ENCODE peak calls at places on chromosomes 7 and 10, in nine cellular contexts. One of them, this sample, is unnamed.

GRCh38 chr7:159143780-159144755 is 599 bp downstream of the VIPR2 start:
- DNase-seq in neural crest cell: no peak
- DNase-seq in AG04450: no peak
- DNase-seq in OCI-LY7: no peak
- DNase-seq in ovary: peak; percentile 66
- DNase-seq in heart left ventricle: no peak
- DNase-seq in ascending aorta: no peak
- DNase-seq in body of pancreas: peak; percentile 47
- DNase-seq in AG10803: no peak
- DNase-seq in this sample: no peak

GRCh38 chr10:72133517-72133916 is 45.2 kb upstream of the SPOCK2 start:
- DNase-seq in body of pancreas: no peak
- DNase-seq in neural crest cell: no peak
- DNase-seq in ascending aorta: no peak
- DNase-seq in OCI-LY7: no peak
- DNase-seq in AG04450: peak; percentile 24
- DNase-seq in ovary: no peak
- DNase-seq in AG10803: peak; percentile 62
- DNase-seq in heart left ventricle: no peak
- DNase-seq in this sample: no peak

GRCh38 chr7:27242580-27243339 is at the start of gene EVX1:
- DNase-seq in neural crest cell: no peak
- DNase-seq in AG10803: no peak
- DNase-seq in ascending aorta: no peak
- DNase-seq in AG04450: no peak
- DNase-seq in ovary: no peak
- DNase-seq in OCI-LY7: no peak
- DNase-seq in heart left ventricle: no peak
- DNase-seq in body of pancreas: no peak
- DNase-seq in this sample: peak; percentile 47

GRCh38 chr10:3126741-3127342 is 45.7 kb downstream of the PITRM1 start:
- DNase-seq in AG04450: no peak
- DNase-seq in neural crest cell: no peak
- DNase-seq in ascending aorta: no peak
- DNase-seq in AG10803: no peak
- DNase-seq in ovary: no peak
- DNase-seq in body of pancreas: peak; percentile 34
- DNase-seq in heart left ventricle: peak; percentile 58
- DNase-seq in OCI-LY7: no peak
- DNase-seq in this sample: peak; percentile 92

GRCh38 chr7:7820939-7821338 is 102.5 kb upstream of the RPA3 start:
- DNase-seq in neural crest cell: no peak
- DNase-seq in OCI-LY7: peak; percentile 8
- DNase-seq in AG10803: no peak
- DNase-seq in body of pancreas: no peak
- DNase-seq in ovary: no peak
- DNase-seq in ascending aorta: no peak
- DNase-seq in heart left ventricle: no peak
- DNase-seq in AG04450: no peak
- DNase-seq in this sample: no peak

GRCh38 chr7:42097756-42098155 is 139.3 kb downstream of the GLI3 start:
- DNase-seq in neural crest cell: no peak
- DNase-seq in ovary: no peak
- DNase-seq in OCI-LY7: no peak
- DNase-seq in ascending aorta: no peak
- DNase-seq in body of pancreas: no peak
- DNase-seq in heart left ventricle: no peak
- DNase-seq in AG04450: no peak
- DNase-seq in AG10803: peak; percentile 88
- DNase-seq in this sample: no peak

GRCh38 chr7:37510043-37510634 is 61.5 kb upstream of the ELMO1 start:
- DNase-seq in AG10803: no peak
- DNase-seq in neural crest cell: no peak
- DNase-seq in body of pancreas: no peak
- DNase-seq in OCI-LY7: peak; percentile 6
- DNase-seq in AG04450: no peak
- DNase-seq in ovary: no peak
- DNase-seq in ascending aorta: no peak
- DNase-seq in heart left ventricle: no peak
- DNase-seq in this sample: no peak

GRCh38 chr7:5595545-5596045 is 172.0 kb upstream of the TNRC18 start:
- DNase-seq in AG04450: no peak
- DNase-seq in body of pancreas: no peak
- DNase-seq in heart left ventricle: no peak
- DNase-seq in ovary: no peak
- DNase-seq in AG10803: peak; percentile 49
- DNase-seq in ascending aorta: no peak
- DNase-seq in neural crest cell: no peak
- DNase-seq in OCI-LY7: no peak
- DNase-seq in this sample: no peak

GRCh38 chr7:95255691-95256090 is 68.6 kb downstream of the PON1 start:
- DNase-seq in OCI-LY7: no peak
- DNase-seq in AG10803: no peak
- DNase-seq in ovary: no peak
- DNase-seq in body of pancreas: no peak
- DNase-seq in AG04450: no peak
- DNase-seq in heart left ventricle: no peak
- DNase-seq in ascending aorta: no peak
- DNase-seq in neural crest cell: no peak
- DNase-seq in this sample: no peak

GRCh38 chr10:44201656-44202055 is 183.2 kb downstream of the CXCL12 start:
- DNase-seq in AG10803: no peak
- DNase-seq in AG04450: no peak
- DNase-seq in body of pancreas: no peak
- DNase-seq in OCI-LY7: no peak
- DNase-seq in ascending aorta: no peak
- DNase-seq in neural crest cell: no peak
- DNase-seq in heart left ventricle: no peak
- DNase-seq in ovary: no peak
- DNase-seq in this sample: no peak

GRCh38 chr7:97845622-97846203 is 26.5 kb downstream of the ASNS start:
- DNase-seq in body of pancreas: no peak
- DNase-seq in AG04450: no peak
- DNase-seq in ovary: no peak
- DNase-seq in neural crest cell: peak; percentile 9
- DNase-seq in heart left ventricle: no peak
- DNase-seq in OCI-LY7: peak; percentile 38
- DNase-seq in ascending aorta: no peak
- DNase-seq in AG10803: peak; percentile 25
- DNase-seq in this sample: no peak

GRCh38 chr7:100220833-100221718 is 1.3 kb downstream of the PVRIG start:
- DNase-seq in body of pancreas: no peak
- DNase-seq in neural crest cell: no peak
- DNase-seq in ovary: no peak
- DNase-seq in AG04450: no peak
- DNase-seq in OCI-LY7: peak; percentile 98
- DNase-seq in ascending aorta: no peak
- DNase-seq in heart left ventricle: no peak
- DNase-seq in AG10803: no peak
- DNase-seq in this sample: no peak

GRCh38 chr7:35571596-35572240 is 123.2 kb downstream of the HERPUD2 start:
- DNase-seq in ascending aorta: no peak
- DNase-seq in heart left ventricle: no peak
- DNase-seq in OCI-LY7: no peak
- DNase-seq in AG04450: no peak
- DNase-seq in body of pancreas: no peak
- DNase-seq in neural crest cell: no peak
- DNase-seq in AG10803: no peak
- DNase-seq in ovary: no peak
- DNase-seq in this sample: no peak

GRCh38 chr7:114554781-114555537 is 140.3 kb downstream of the FOXP2 start:
- DNase-seq in neural crest cell: no peak
- DNase-seq in ascending aorta: no peak
- DNase-seq in AG10803: peak; percentile 68
- DNase-seq in ovary: no peak
- DNase-seq in heart left ventricle: no peak
- DNase-seq in body of pancreas: no peak
- DNase-seq in OCI-LY7: no peak
- DNase-seq in AG04450: no peak
- DNase-seq in this sample: no peak

GRCh38 chr7:106010331-106010730 is 47.3 kb downstream of the CDHR3 start:
- DNase-seq in AG04450: no peak
- DNase-seq in AG10803: peak; percentile 50
- DNase-seq in body of pancreas: no peak
- DNase-seq in ascending aorta: no peak
- DNase-seq in heart left ventricle: no peak
- DNase-seq in ovary: no peak
- DNase-seq in neural crest cell: no peak
- DNase-seq in OCI-LY7: peak; percentile 17
- DNase-seq in this sample: no peak

GRCh38 chr7:152341039-152341913 is 94.5 kb downstream of the KMT2C start:
- DNase-seq in neural crest cell: no peak
- DNase-seq in AG10803: peak; percentile 66
- DNase-seq in ovary: no peak
- DNase-seq in AG04450: peak; percentile 18
- DNase-seq in OCI-LY7: peak; percentile 86
- DNase-seq in heart left ventricle: peak; percentile 11
- DNase-seq in body of pancreas: peak; percentile 45
- DNase-seq in ascending aorta: no peak
- DNase-seq in this sample: no peak
- TF ChIP-seq CTCF in neural crest cell: peak; percentile 60
- TF ChIP-seq CTCF in AG10803: peak; percentile 68
- TF ChIP-seq CTCF in ovary: no peak
- TF ChIP-seq CTCF in AG04450: peak; percentile 57
- TF ChIP-seq CTCF in OCI-LY7: peak; percentile 74
- TF ChIP-seq CTCF in heart left ventricle: peak; percentile 38
- TF ChIP-seq CTCF in body of pancreas: peak; percentile 42
- TF ChIP-seq CTCF in ascending aorta: peak; percentile 48
- TF ChIP-seq CTCF in this sample: peak; percentile 42

GRCh38 chr7:48085942-48086341 is 3.1 kb upstream of the UPP1 start:
- DNase-seq in ascending aorta: no peak
- DNase-seq in body of pancreas: no peak
- DNase-seq in neural crest cell: no peak
- DNase-seq in ovary: no peak
- DNase-seq in AG04450: no peak
- DNase-seq in heart left ventricle: no peak
- DNase-seq in AG10803: no peak
- DNase-seq in OCI-LY7: no peak
- DNase-seq in this sample: no peak

GRCh38 chr7:48089415-48089975 is 430 bp downstream of the UPP1 start:
- DNase-seq in heart left ventricle: no peak
- DNase-seq in AG04450: no peak
- DNase-seq in ascending aorta: no peak
- DNase-seq in neural crest cell: no peak
- DNase-seq in ovary: peak; percentile 66
- DNase-seq in OCI-LY7: no peak
- DNase-seq in AG10803: no peak
- DNase-seq in body of pancreas: peak; percentile 74
- DNase-seq in this sample: no peak

GRCh38 chr7:48085433-48085791 is 3.7 kb upstream of the UPP1 start:
- DNase-seq in heart left ventricle: no peak
- DNase-seq in AG04450: no peak
- DNase-seq in body of pancreas: no peak
- DNase-seq in neural crest cell: no peak
- DNase-seq in ovary: no peak
- DNase-seq in OCI-LY7: no peak
- DNase-seq in AG10803: no peak
- DNase-seq in ascending aorta: no peak
- DNase-seq in this sample: no peak

GRCh38 chr7:48088559-48089414 is at the start of gene UPP1:
- DNase-seq in heart left ventricle: peak; percentile 92
- DNase-seq in ascending aorta: peak; percentile 75
- DNase-seq in ovary: peak; percentile 79
- DNase-seq in AG04450: peak; percentile 68
- DNase-seq in body of pancreas: peak; percentile 93
- DNase-seq in neural crest cell: peak; percentile 65
- DNase-seq in AG10803: peak; percentile 97
- DNase-seq in OCI-LY7: peak; percentile 76
- DNase-seq in this sample: peak; percentile 51

DNA sequence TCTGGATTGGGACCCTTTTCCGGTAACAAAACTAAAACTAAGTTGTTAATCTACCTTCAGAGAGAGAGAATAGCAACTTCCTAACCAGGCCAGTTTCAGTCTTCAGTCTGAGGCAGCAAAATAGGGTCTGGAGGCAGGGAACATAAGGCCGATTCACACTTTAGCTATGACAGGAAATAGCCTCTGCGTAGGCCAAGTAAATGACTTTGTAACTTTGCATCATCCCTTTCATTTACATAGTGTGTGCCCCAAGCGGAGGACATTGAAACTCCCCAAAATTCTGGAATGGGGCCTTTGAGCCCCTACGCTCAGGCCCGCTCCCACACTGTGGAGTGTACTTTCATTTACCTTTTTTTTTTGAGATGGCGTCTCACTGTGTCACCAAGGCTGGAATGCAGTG is 1.7 kb upstream of the UPP1 start:
- DNase-seq in heart left ventricle: no peak
- DNase-seq in neural crest cell: no peak
- DNase-seq in body of pancreas: no peak
- DNase-seq in ascending aorta: no peak
- DNase-seq in ovary: no peak
- DNase-seq in AG10803: peak; percentile 86
- DNase-seq in AG04450: no peak
- DNase-seq in OCI-LY7: peak; percentile 36
- DNase-seq in this sample: no peak
- TF ChIP-seq CTCF in heart left ventricle: no peak
- TF ChIP-seq CTCF in neural crest cell: no peak
- TF ChIP-seq CTCF in body of pancreas: no peak
- TF ChIP-seq CTCF in ascending aorta: no peak
- TF ChIP-seq CTCF in ovary: no peak
- TF ChIP-seq CTCF in AG10803: peak; percentile 23
- TF ChIP-seq CTCF in AG04450: no peak
- TF ChIP-seq CTCF in OCI-LY7: no peak
- TF ChIP-seq CTCF in this sample: no peak

DNA sequence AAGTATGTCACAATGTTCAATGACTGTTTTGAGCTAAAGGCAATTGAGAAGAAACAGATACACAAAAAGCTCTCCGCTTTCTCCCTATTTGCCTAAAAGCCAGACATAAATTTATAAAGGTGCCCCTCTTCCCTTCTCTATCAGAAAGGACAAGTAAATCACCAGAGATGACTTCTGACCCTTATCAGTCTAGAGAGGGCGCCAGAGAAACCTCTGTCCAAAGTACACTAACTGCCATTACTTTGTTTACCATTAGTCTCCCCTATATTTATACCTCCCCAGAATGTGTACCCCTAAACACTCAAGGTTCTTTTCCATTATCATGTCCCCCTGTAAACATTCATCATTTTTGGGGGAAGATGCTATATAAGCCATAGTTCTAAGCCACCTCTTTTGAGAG is 49.3 kb downstream of the TPK1 start:
- DNase-seq in heart left ventricle: no peak
- DNase-seq in OCI-LY7: peak; percentile 23
- DNase-seq in AG10803: no peak
- DNase-seq in neural crest cell: no peak
- DNase-seq in ascending aorta: no peak
- DNase-seq in AG04450: no peak
- DNase-seq in body of pancreas: no peak
- DNase-seq in ovary: no peak
- DNase-seq in this sample: no peak
- TF ChIP-seq CTCF in heart left ventricle: no peak
- TF ChIP-seq CTCF in OCI-LY7: peak; percentile 72
- TF ChIP-seq CTCF in AG10803: no peak
- TF ChIP-seq CTCF in neural crest cell: no peak
- TF ChIP-seq CTCF in ascending aorta: no peak
- TF ChIP-seq CTCF in AG04450: no peak
- TF ChIP-seq CTCF in body of pancreas: no peak
- TF ChIP-seq CTCF in ovary: no peak
- TF ChIP-seq CTCF in this sample: peak; percentile 11

DNA sequence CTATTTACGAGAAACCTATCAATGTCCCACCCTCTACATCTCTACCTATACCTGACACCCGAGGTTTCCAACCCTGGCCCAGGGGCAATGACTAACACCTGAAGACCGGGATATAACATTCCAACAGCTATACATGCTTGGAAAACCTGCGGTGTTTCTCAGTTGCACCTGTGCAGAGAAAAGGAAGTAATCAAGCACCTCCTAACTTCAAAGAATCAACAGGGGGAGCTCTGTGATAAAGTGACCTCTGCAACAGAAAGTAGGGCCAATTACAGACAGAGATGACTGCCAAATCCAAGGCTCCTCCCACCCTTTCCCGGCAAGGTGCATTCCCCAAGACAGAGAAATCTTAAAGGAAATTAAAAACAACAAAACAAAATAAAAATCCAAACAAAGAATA is 41.3 kb downstream of the CCDC6 start:
- DNase-seq in body of pancreas: peak; percentile 64
- DNase-seq in ovary: no peak
- DNase-seq in AG10803: no peak
- DNase-seq in heart left ventricle: peak; percentile 42
- DNase-seq in OCI-LY7: peak; percentile 35
- DNase-seq in AG04450: no peak
- DNase-seq in ascending aorta: no peak
- DNase-seq in neural crest cell: no peak
- DNase-seq in this sample: no peak
- TF ChIP-seq CTCF in body of pancreas: peak; percentile 45
- TF ChIP-seq CTCF in ovary: no peak
- TF ChIP-seq CTCF in AG10803: no peak
- TF ChIP-seq CTCF in heart left ventricle: no peak
- TF ChIP-seq CTCF in OCI-LY7: peak; percentile 75
- TF ChIP-seq CTCF in AG04450: peak; percentile 24
- TF ChIP-seq CTCF in ascending aorta: peak; percentile 7
- TF ChIP-seq CTCF in neural crest cell: no peak
- TF ChIP-seq CTCF in this sample: peak; percentile 38

This sample was measured in D721Med.